ENCODE peak calls at places on chromosome 3, in six cellular contexts. A, I, D, L, U and B are unnamed samples. For H3K36me3 and H3K27me3, the result is how much of the 10 kb centered on the place peaks cover.

GRCh38 chr3:172334743-172335142 is 113.5 kb downstream of the GHSR start:
- DNase-seq in A (no peak), I (no peak), D (no peak), L (no peak), U (no peak), B (no peak)

GRCh38 chr3:43328653-43329052 is 42.3 kb downstream of the SNRK start:
- DNase-seq in A (no peak), I (peak), D (no peak), L (no peak), U (no peak), B (no peak)

GRCh38 chr3:50600841-50601591 is 10.6 kb downstream of the CISH start:
- DNase-seq in A (peak), I (peak), D (peak), L (peak), U (peak), B (peak)

GRCh38 chr3:128449111-128449638 is 17.5 kb downstream of the DNAJB8 start:
- DNase-seq in A (no peak), I (no peak), D (no peak), L (no peak), U (no peak), B (no peak)

GRCh38 chr3:23455084-23455483 is 252.0 kb downstream of the UBE2E2 start:
- DNase-seq in A (peak), I (peak), D (no peak), L (no peak), U (peak), B (no peak)

GRCh38 chr3:632571-633170 is 436.1 kb downstream of the CHL1 start:
- DNase-seq in A (peak), I (peak), D (peak), L (no peak), U (no peak), B (peak)

GRCh38 chr3:3191675-3192480 is 12.4 kb upstream of the CRBN start:
- DNase-seq in A (no peak), I (no peak), D (no peak), L (no peak), U (no peak), B (no peak)

GRCh38 chr3:159182961-159183360 is 381.1 kb downstream of the MFSD1 start:
- DNase-seq in A (no peak), I (no peak), D (no peak), L (no peak), U (no peak), B (no peak)

GRCh38 chr3:14550651-14551611 is 10.8 kb upstream of the GRIP2 start:
- DNase-seq in A (no peak), I (no peak), D (no peak), L (no peak), U (no peak), B (no peak)

GRCh38 chr3:172134352-172134751 is 95.0 kb downstream of the FNDC3B start:
- DNase-seq in A (no peak), I (peak), D (no peak), L (no peak), U (no peak), B (no peak)

GRCh38 chr3:100437879-100438622 is 36.7 kb downstream of the LNP1 start:
- DNase-seq in A (no peak), I (no peak), D (no peak), L (no peak), U (no peak), B (no peak)

GRCh38 chr3:71238267-71238985 is 345.1 kb downstream of the FOXP1 start:
- DNase-seq in A (no peak), I (no peak), D (no peak), L (no peak), U (no peak), B (no peak)

GRCh38 chr3:155007729-155008128 is 72.4 kb upstream of the MME start:
- DNase-seq in A (no peak), I (no peak), D (no peak), L (no peak), U (no peak), B (no peak)

GRCh38 chr3:30915782-30916181 is 21.3 kb upstream of the GADL1 start:
- DNase-seq in A (no peak), I (no peak), D (no peak), L (no peak), U (no peak), B (no peak)

GRCh38 chr3:30908466-30909037 is 14.1 kb upstream of the GADL1 start:
- DNase-seq in A (peak), I (no peak), D (no peak), L (no peak), U (no peak), B (no peak)

GRCh38 chr3:30914696-30915095 is 20.2 kb upstream of the GADL1 start:
- DNase-seq in A (no peak), I (no peak), D (no peak), L (no peak), U (no peak), B (no peak)

GRCh38 chr3:30913176-30913575 is 18.7 kb upstream of the GADL1 start:
- DNase-seq in A (no peak), I (no peak), D (no peak), L (no peak), U (no peak), B (no peak)

DNA sequence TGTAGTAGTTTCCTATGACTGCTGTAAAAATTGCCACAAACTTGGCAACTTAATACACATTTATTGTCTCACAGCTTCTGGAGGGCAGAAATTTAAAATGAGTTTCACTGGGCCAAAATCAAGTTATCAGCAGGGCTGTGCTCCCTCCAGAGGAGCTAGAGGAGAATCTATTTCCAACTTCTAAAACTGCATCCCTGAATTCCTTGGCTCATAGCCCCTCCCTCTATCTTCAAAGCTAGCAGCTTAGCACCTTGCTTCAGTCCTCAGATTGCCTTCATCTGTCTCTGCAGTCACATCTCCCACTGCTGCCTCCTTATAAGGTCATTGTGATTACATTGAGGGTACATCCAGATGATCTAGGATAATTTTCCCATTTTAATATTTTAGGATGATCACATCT is 17.8 kb upstream of the GADL1 start:
- DNase-seq in A (peak), I (no peak), D (no peak), L (no peak), U (no peak), B (no peak)
- H3K4me3 ChIP-seq in A (no peak), I (no peak), D (no peak), L (no peak), U (no peak), B (no peak)

GRCh38 chr3:15572138-15572537 is 29.2 kb downstream of the HACL1 start:
- DNase-seq in A (no peak), I (no peak), D (no peak), L (no peak), U (no peak), B (no peak)
- H3K36me3 ChIP-seq in A (under half), I (half or more), D (under half), L (under half), U (half or more), B (under half)

DNA sequence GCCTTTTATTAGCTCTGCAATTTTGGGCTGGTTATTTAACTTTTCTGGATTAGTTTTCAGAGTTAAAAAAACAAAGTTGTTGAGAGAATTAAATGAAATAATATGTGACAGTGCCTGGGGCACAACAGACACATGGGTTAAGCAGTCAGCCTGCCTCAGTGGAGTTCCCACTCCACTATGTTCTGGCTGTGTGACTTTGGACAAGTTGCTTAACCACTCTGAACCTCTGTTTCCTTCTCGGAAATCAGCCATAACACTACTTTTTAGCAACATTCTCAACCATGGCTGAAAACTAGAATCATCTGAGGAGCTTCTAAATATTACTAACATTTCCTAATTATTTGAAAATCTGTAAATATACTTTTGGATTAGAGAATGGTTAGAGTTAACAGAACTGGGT is 56.5 kb upstream of the SLC6A11 start:
- DNase-seq in A (no peak), I (no peak), D (no peak), L (no peak), U (no peak), B (no peak)
- H3K27me3 ChIP-seq in A (under half), I (half or more), D (under half), L (under half), U (half or more), B (under half)

DNA sequence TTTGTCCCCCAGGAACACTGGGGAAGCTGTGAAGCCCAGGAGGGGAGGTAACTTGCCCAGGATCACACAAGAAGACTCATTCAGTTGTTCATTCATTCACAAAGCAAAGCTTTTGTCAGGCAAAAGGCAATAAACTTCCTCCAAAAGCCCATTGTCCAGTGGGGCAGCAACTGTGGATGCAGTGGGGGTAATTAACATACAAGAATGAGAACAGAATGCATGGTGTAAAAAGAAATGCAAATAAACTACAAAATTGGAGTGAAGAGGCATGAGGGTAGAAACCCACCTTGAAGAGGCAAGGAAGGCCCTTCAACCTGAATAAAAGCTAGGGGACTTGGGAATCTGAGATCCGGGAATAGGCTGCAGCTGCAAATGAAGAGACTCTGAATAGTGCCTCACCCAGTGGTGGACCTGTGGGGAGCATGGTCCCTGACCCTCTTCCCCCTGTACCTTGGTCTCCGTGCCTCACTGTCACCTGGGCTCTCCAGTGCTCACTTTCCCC is 363.6 kb downstream of the CLSTN2 start:
- DNase-seq in A (peak), I (no peak), D (no peak), L (no peak), U (no peak), B (peak)
- H3K4me3 ChIP-seq in A (peak), I (no peak), D (no peak), L (no peak), U (no peak), B (no peak)

GRCh38 chr3:59049671-59050331 is at the start of gene CFAP20DC:
- DNase-seq in A (peak), I (peak), D (peak), L (peak), U (peak), B (peak)

GRCh38 chr3:59056706-59057105 is 6.9 kb upstream of the CFAP20DC start:
- DNase-seq in A (no peak), I (no peak), D (no peak), L (no peak), U (no peak), B (no peak)

GRCh38 chr3:59052803-59053411 is 3.1 kb upstream of the CFAP20DC start:
- DNase-seq in A (peak), I (peak), D (peak), L (no peak), U (no peak), B (peak)
- H3K36me3 ChIP-seq in A (under half), I (under half), D (under half), L (under half), U (under half), B (under half)

GRCh38 chr3:123446210-123446609 is 2.7 kb downstream of the ADCY5 start:
- DNase-seq in A (no peak), I (no peak), D (no peak), L (no peak), U (no peak), B (no peak)
- H3K27me3 ChIP-seq in A (under half), I (half or more), D (under half), L (under half), U (under half), B (half or more)

DNA sequence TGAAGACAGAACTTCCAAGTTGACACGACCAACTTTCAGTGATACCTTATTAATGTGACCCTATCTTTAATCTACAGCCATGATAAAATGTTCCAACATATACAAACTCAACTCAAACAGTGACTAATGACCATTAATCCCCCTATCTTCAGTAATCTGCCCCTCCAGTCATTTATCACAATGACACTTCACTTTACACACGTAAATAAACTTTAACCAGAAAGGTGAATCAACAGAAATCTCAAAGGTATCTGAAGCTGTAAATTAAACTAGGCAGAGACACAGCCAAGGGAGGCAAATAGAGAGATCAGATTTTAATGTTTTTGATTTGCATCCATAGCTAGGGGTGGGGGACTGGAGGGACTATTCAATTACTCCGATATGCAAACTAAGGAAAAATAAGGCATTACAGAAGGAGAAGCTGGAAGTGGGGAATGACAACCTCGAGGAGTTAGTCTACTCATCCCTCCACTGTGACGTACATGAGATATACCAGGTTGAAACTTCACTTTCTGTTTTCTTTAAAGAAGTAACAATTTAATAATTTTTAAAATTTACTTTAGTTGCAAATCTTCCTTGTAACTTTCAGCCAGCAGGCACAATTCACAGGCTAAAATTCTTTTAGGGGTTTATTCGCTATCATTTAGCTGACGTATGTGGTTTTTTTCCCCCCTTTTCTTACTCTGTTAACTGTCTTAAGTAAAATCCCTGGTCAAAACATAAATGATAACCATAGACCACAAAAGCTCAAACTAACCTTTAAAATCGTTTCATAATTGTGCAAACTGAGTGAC is 751.0 kb downstream of the ROBO1 start:
- DNase-seq in A (no peak), I (peak), D (no peak), L (no peak), U (no peak), B (no peak)
- H3K4me3 ChIP-seq in A (peak), I (peak), D (peak), L (no peak), U (peak), B (peak)

DNA sequence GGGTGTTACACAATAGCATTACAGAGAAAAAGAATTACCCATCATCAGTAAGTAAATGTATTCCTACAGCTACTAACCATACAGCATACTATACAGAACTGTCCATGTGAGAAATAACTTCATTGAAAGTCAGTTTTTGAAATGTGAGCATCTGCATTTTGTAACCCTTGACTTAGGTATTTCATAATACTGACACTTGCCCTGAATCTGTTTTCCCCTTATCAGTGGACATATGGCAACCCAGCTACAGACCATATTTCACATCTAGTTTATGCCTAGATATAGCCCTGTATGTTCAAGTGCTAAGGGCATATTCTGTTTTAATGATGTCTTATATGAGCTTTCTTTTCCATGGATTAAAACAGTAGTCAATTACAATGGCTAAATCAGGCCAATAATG is 297.6 kb downstream of the TBC1D5 start:
- DNase-seq in A (no peak), I (no peak), D (no peak), L (no peak), U (no peak), B (no peak)
- H3K36me3 ChIP-seq in A (under half), I (under half), D (under half), L (under half), U (under half), B (under half)

GRCh38 chr3:36763850-36764703 is at the start of gene DCLK3:
- DNase-seq in A (peak), I (peak), D (no peak), L (no peak), U (no peak), B (peak)
- H3K27me3 ChIP-seq in A (under half), I (under half), D (under half), L (under half), U (under half), B (under half)